ENCODE peak calls at places on chromosomes 7 and 10, in six cellular contexts. One of them, this sample, is unnamed.

GRCh38 chr10:34187201-34187600 is 627.9 kb downstream of the PARD3 start:
- DNase-seq in MM.1S: no peak
- DNase-seq in mammary epithelial cell: no peak
- DNase-seq in kidney epithelial cell: no peak
- DNase-seq in colonic mucosa: no peak
- DNase-seq in HCT116: no peak
- DNase-seq in this sample: no peak

GRCh38 chr7:6123843-6124242 is 92.7 kb downstream of the ANKRD61 start:
- DNase-seq in colonic mucosa: no peak
- DNase-seq in mammary epithelial cell: no peak
- DNase-seq in HCT116: no peak
- DNase-seq in kidney epithelial cell: no peak
- DNase-seq in MM.1S: no peak
- DNase-seq in this sample: no peak

GRCh38 chr10:42596196-42596595 is 42.2 kb downstream of the ZNF33B start:
- DNase-seq in MM.1S: no peak
- DNase-seq in kidney epithelial cell: no peak
- DNase-seq in HCT116: no peak
- DNase-seq in colonic mucosa: no peak
- DNase-seq in mammary epithelial cell: no peak
- DNase-seq in this sample: no peak

GRCh38 chr10:110005716-110006115 is 2.1 kb upstream of the ADD3 start:
- DNase-seq in kidney epithelial cell: peak
- DNase-seq in mammary epithelial cell: peak
- DNase-seq in HCT116: no peak
- DNase-seq in colonic mucosa: peak
- DNase-seq in MM.1S: no peak
- DNase-seq in this sample: no peak

GRCh38 chr7:126662826-126663225 is 589.9 kb downstream of the GRM8 start:
- DNase-seq in HCT116: no peak
- DNase-seq in mammary epithelial cell: no peak
- DNase-seq in MM.1S: no peak
- DNase-seq in kidney epithelial cell: no peak
- DNase-seq in colonic mucosa: no peak
- DNase-seq in this sample: no peak

GRCh38 chr10:7622969-7623368 is 43.8 kb downstream of the ITIH5 start:
- DNase-seq in colonic mucosa: no peak
- DNase-seq in MM.1S: no peak
- DNase-seq in HCT116: no peak
- DNase-seq in kidney epithelial cell: no peak
- DNase-seq in mammary epithelial cell: no peak
- DNase-seq in this sample: peak

GRCh38 chr10:62121197-62121550 is 147.5 kb downstream of the RTKN2 start:
- DNase-seq in kidney epithelial cell: no peak
- DNase-seq in mammary epithelial cell: no peak
- DNase-seq in MM.1S: no peak
- DNase-seq in colonic mucosa: no peak
- DNase-seq in HCT116: no peak
- DNase-seq in this sample: no peak

GRCh38 chr7:78333530-78333929 is 535.0 kb downstream of the PHTF2 start:
- DNase-seq in colonic mucosa: no peak
- DNase-seq in kidney epithelial cell: no peak
- DNase-seq in mammary epithelial cell: no peak
- DNase-seq in MM.1S: no peak
- DNase-seq in HCT116: no peak
- DNase-seq in this sample: no peak

GRCh38 chr10:86325158-86325557 is 41.4 kb downstream of the GRID1 start:
- DNase-seq in MM.1S: no peak
- DNase-seq in kidney epithelial cell: no peak
- DNase-seq in HCT116: no peak
- DNase-seq in mammary epithelial cell: no peak
- DNase-seq in colonic mucosa: no peak
- DNase-seq in this sample: no peak

GRCh38 chr7:39130740-39131538 is 153.2 kb downstream of the POU6F2 start:
- DNase-seq in MM.1S: no peak
- DNase-seq in mammary epithelial cell: no peak
- DNase-seq in HCT116: no peak
- DNase-seq in kidney epithelial cell: no peak
- DNase-seq in colonic mucosa: no peak
- DNase-seq in this sample: no peak

GRCh38 chr10:110498087-110498981 is 627 bp downstream of the DUSP5 start:
- DNase-seq in mammary epithelial cell: peak
- DNase-seq in kidney epithelial cell: no peak
- DNase-seq in MM.1S: peak
- DNase-seq in HCT116: no peak
- DNase-seq in colonic mucosa: peak
- DNase-seq in this sample: peak

DNA sequence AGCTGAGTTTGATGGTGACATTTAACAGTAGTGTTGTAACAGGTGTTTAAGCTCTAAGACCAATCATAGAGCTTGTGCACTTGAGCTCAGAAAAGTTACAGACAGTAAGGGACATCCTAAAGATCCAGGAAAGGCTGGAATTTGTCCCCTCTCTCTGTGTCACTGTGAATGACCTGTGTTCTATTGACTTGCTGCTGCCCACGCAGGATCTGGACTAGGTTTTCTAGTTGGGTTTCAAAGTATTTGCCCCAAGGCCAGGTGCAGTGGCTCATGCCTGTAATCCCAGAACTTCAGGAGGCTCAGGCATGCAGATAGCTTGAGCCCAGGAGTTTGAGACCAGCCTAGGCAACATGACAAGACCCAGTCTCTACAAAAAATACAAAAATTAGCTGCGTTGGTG is 17.1 kb downstream of the AOC1 start:
- DNase-seq in MM.1S: no peak
- DNase-seq in HCT116: no peak
- DNase-seq in kidney epithelial cell: no peak
- DNase-seq in colonic mucosa: no peak
- DNase-seq in mammary epithelial cell: no peak
- DNase-seq in this sample: no peak
- H3K4me3 ChIP-seq in MM.1S: no peak
- H3K4me3 ChIP-seq in HCT116: no peak
- H3K4me3 ChIP-seq in kidney epithelial cell: no peak
- H3K4me3 ChIP-seq in colonic mucosa: no peak
- H3K4me3 ChIP-seq in mammary epithelial cell: no peak
- H3K4me3 ChIP-seq in this sample: no peak

DNA sequence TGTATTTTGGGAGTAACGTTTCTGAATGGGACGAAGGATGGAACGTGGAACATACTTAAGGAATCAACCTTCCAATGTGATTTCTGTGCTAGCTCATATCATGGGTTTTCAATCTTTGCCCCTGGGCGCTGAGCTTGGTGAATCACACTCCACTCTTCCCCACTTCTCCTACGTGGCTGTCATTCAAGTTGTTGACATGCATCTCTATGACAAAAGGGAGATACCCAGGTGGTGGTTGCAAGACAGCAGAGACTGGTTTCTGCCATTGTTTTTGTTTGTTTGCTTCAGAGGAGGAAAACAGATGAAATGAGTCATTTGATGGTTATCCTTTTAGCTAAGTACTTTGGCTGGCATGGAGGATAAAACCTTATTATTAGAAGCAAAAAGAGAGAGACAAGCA is 573.9 kb downstream of the GATA3 start:
- DNase-seq in kidney epithelial cell: peak
- DNase-seq in mammary epithelial cell: peak
- DNase-seq in HCT116: no peak
- DNase-seq in MM.1S: no peak
- DNase-seq in colonic mucosa: no peak
- DNase-seq in this sample: no peak
- TF ChIP-seq CTCF in kidney epithelial cell: no peak
- TF ChIP-seq CTCF in mammary epithelial cell: no peak
- TF ChIP-seq CTCF in HCT116: no peak
- TF ChIP-seq CTCF in MM.1S: no peak
- TF ChIP-seq CTCF in colonic mucosa: no peak
- TF ChIP-seq CTCF in this sample: no peak

GRCh38 chr7:101934618-101935017 is 117.2 kb downstream of the CUX1 start:
- DNase-seq in MM.1S: no peak
- DNase-seq in kidney epithelial cell: no peak
- DNase-seq in colonic mucosa: peak
- DNase-seq in HCT116: no peak
- DNase-seq in mammary epithelial cell: no peak
- DNase-seq in this sample: no peak
- H3K4me3 ChIP-seq in MM.1S: no peak
- H3K4me3 ChIP-seq in kidney epithelial cell: no peak
- H3K4me3 ChIP-seq in colonic mucosa: no peak
- H3K4me3 ChIP-seq in HCT116: no peak
- H3K4me3 ChIP-seq in mammary epithelial cell: no peak
- H3K4me3 ChIP-seq in this sample: no peak

GRCh38 chr7:151884276-151885201 is 7.6 kb upstream of the PRKAG2 start:
- DNase-seq in MM.1S: no peak
- DNase-seq in colonic mucosa: no peak
- DNase-seq in mammary epithelial cell: no peak
- DNase-seq in kidney epithelial cell: no peak
- DNase-seq in HCT116: no peak
- DNase-seq in this sample: peak
- TF ChIP-seq CTCF in MM.1S: no peak
- TF ChIP-seq CTCF in colonic mucosa: no peak
- TF ChIP-seq CTCF in mammary epithelial cell: no peak
- TF ChIP-seq CTCF in kidney epithelial cell: no peak
- TF ChIP-seq CTCF in HCT116: no peak
- TF ChIP-seq CTCF in this sample: no peak

GRCh38 chr10:130138479-130138866 is 2.3 kb downstream of the GLRX3 start:
- DNase-seq in kidney epithelial cell: peak
- DNase-seq in colonic mucosa: no peak
- DNase-seq in MM.1S: no peak
- DNase-seq in HCT116: peak
- DNase-seq in mammary epithelial cell: peak
- DNase-seq in this sample: peak

GRCh38 chr10:130135676-130136213 is 446 bp upstream of the GLRX3 start:
- DNase-seq in mammary epithelial cell: no peak
- DNase-seq in MM.1S: no peak
- DNase-seq in HCT116: no peak
- DNase-seq in kidney epithelial cell: no peak
- DNase-seq in colonic mucosa: no peak
- DNase-seq in this sample: no peak

GRCh38 chr10:130137659-130138478 is 1.7 kb downstream of the GLRX3 start:
- DNase-seq in mammary epithelial cell: no peak
- DNase-seq in colonic mucosa: no peak
- DNase-seq in HCT116: no peak
- DNase-seq in kidney epithelial cell: no peak
- DNase-seq in MM.1S: no peak
- DNase-seq in this sample: no peak

GRCh38 chr10:130137077-130137448 is 872 bp downstream of the GLRX3 start:
- DNase-seq in kidney epithelial cell: no peak
- DNase-seq in mammary epithelial cell: peak
- DNase-seq in MM.1S: no peak
- DNase-seq in HCT116: no peak
- DNase-seq in colonic mucosa: no peak
- DNase-seq in this sample: peak

GRCh38 chr10:130136214-130137076 is at the start of gene GLRX3:
- DNase-seq in colonic mucosa: peak
- DNase-seq in MM.1S: peak
- DNase-seq in HCT116: peak
- DNase-seq in mammary epithelial cell: peak
- DNase-seq in kidney epithelial cell: no peak
- DNase-seq in this sample: peak
- H3K4me3 ChIP-seq in colonic mucosa: peak
- H3K4me3 ChIP-seq in MM.1S: peak
- H3K4me3 ChIP-seq in HCT116: peak
- H3K4me3 ChIP-seq in mammary epithelial cell: peak
- H3K4me3 ChIP-seq in kidney epithelial cell: peak
- H3K4me3 ChIP-seq in this sample: peak

DNA sequence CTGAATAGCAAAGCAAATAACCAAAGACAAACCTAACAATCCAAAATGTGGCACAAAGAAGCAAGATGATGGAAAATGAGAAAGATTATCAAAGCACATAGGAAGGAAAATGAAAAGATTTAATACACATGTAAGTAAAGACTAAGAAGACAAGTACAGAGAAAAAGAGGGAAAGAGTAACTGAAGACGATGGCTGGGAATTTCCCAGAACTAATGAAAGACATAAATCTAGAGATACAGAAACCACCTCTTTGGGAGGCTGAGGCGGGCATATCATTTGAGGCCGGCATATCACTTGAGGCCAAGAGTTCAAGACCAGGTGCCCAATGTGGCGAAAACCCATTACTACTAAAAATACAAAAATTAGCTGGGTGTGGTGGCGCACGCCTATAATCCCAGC is 46.8 kb downstream of the CCDC6 start:
- DNase-seq in colonic mucosa: no peak
- DNase-seq in kidney epithelial cell: no peak
- DNase-seq in MM.1S: no peak
- DNase-seq in HCT116: no peak
- DNase-seq in mammary epithelial cell: no peak
- DNase-seq in this sample: no peak
- TF ChIP-seq CTCF in colonic mucosa: no peak
- TF ChIP-seq CTCF in kidney epithelial cell: no peak
- TF ChIP-seq CTCF in MM.1S: no peak
- TF ChIP-seq CTCF in HCT116: no peak
- TF ChIP-seq CTCF in mammary epithelial cell: no peak
- TF ChIP-seq CTCF in this sample: no peak

GRCh38 chr7:113804475-113805130 is 114.2 kb downstream of the PPP1R3A start:
- DNase-seq in HCT116: no peak
- DNase-seq in colonic mucosa: no peak
- DNase-seq in mammary epithelial cell: no peak
- DNase-seq in kidney epithelial cell: no peak
- DNase-seq in MM.1S: no peak
- DNase-seq in this sample: no peak
- H3K4me3 ChIP-seq in HCT116: no peak
- H3K4me3 ChIP-seq in colonic mucosa: no peak
- H3K4me3 ChIP-seq in mammary epithelial cell: no peak
- H3K4me3 ChIP-seq in kidney epithelial cell: no peak
- H3K4me3 ChIP-seq in MM.1S: no peak
- H3K4me3 ChIP-seq in this sample: no peak

GRCh38 chr7:96224682-96225081 is 97.2 kb downstream of the SLC25A13 start:
- DNase-seq in MM.1S: no peak
- DNase-seq in mammary epithelial cell: no peak
- DNase-seq in colonic mucosa: no peak
- DNase-seq in HCT116: no peak
- DNase-seq in kidney epithelial cell: no peak
- DNase-seq in this sample: no peak
- TF ChIP-seq CTCF in MM.1S: no peak
- TF ChIP-seq CTCF in mammary epithelial cell: peak
- TF ChIP-seq CTCF in colonic mucosa: no peak
- TF ChIP-seq CTCF in HCT116: peak
- TF ChIP-seq CTCF in kidney epithelial cell: peak
- TF ChIP-seq CTCF in this sample: no peak